ENCODE peak calls at places on chromosomes 12 and 14, in four cellular contexts. One of them, this sample, is unnamed.

GRCh38 chr12:127143020-127143419 is 1124.0 kb upstream of the TMEM132C start:
- DNase-seq in GM13977: no peak
- DNase-seq in hepatic stellate cell: no peak
- DNase-seq in activated CD4-positive, alpha-beta T cell treated with anti-CD3 and anti-CD28 coated beads, Interleukin-2, amount 10 ng/mL, durations not matched to agents 7 days and 5 days: no peak
- DNase-seq in this sample: peak

GRCh38 chr14:24160499-24160849 is 591 bp upstream of the IRF9 start:
- DNase-seq in GM13977: no peak
- DNase-seq in hepatic stellate cell: no peak
- DNase-seq in activated CD4-positive, alpha-beta T cell treated with anti-CD3 and anti-CD28 coated beads, Interleukin-2, amount 10 ng/mL, durations not matched to agents 7 days and 5 days: no peak
- DNase-seq in this sample: no peak

GRCh38 chr14:103735815-103736545 is 20.4 kb downstream of the ZFYVE21 start:
- DNase-seq in activated CD4-positive, alpha-beta T cell treated with anti-CD3 and anti-CD28 coated beads, Interleukin-2, amount 10 ng/mL, durations not matched to agents 7 days and 5 days: no peak
- DNase-seq in GM13977: no peak
- DNase-seq in hepatic stellate cell: no peak
- DNase-seq in this sample: no peak

GRCh38 chr12:62726471-62726980 is 208.4 kb downstream of the PPM1H start:
- DNase-seq in activated CD4-positive, alpha-beta T cell treated with anti-CD3 and anti-CD28 coated beads, Interleukin-2, amount 10 ng/mL, durations not matched to agents 7 days and 5 days: no peak
- DNase-seq in GM13977: no peak
- DNase-seq in hepatic stellate cell: no peak
- DNase-seq in this sample: no peak

GRCh38 chr12:10111451-10111850 is 12.7 kb upstream of the CLEC1A start:
- DNase-seq in GM13977: no peak
- DNase-seq in activated CD4-positive, alpha-beta T cell treated with anti-CD3 and anti-CD28 coated beads, Interleukin-2, amount 10 ng/mL, durations not matched to agents 7 days and 5 days: no peak
- DNase-seq in hepatic stellate cell: no peak
- DNase-seq in this sample: no peak

GRCh38 chr12:109387425-109388166 is 39.9 kb downstream of the MYO1H start:
- DNase-seq in hepatic stellate cell: peak
- DNase-seq in GM13977: no peak
- DNase-seq in activated CD4-positive, alpha-beta T cell treated with anti-CD3 and anti-CD28 coated beads, Interleukin-2, amount 10 ng/mL, durations not matched to agents 7 days and 5 days: peak
- DNase-seq in this sample: peak

GRCh38 chr12:122046145-122046544 is 24.5 kb downstream of the BCL7A start:
- DNase-seq in hepatic stellate cell: no peak
- DNase-seq in activated CD4-positive, alpha-beta T cell treated with anti-CD3 and anti-CD28 coated beads, Interleukin-2, amount 10 ng/mL, durations not matched to agents 7 days and 5 days: no peak
- DNase-seq in GM13977: no peak
- DNase-seq in this sample: no peak

GRCh38 chr12:16076553-16076952 is 165.4 kb downstream of the DERA start:
- DNase-seq in hepatic stellate cell: no peak
- DNase-seq in activated CD4-positive, alpha-beta T cell treated with anti-CD3 and anti-CD28 coated beads, Interleukin-2, amount 10 ng/mL, durations not matched to agents 7 days and 5 days: peak
- DNase-seq in GM13977: peak
- DNase-seq in this sample: peak

GRCh38 chr12:48351022-48351708 is 446 bp upstream of the ZNF641 start:
- DNase-seq in GM13977: no peak
- DNase-seq in activated CD4-positive, alpha-beta T cell treated with anti-CD3 and anti-CD28 coated beads, Interleukin-2, amount 10 ng/mL, durations not matched to agents 7 days and 5 days: no peak
- DNase-seq in hepatic stellate cell: peak
- DNase-seq in this sample: peak

GRCh38 chr12:93115198-93115601 is 186.1 kb upstream of the EEA1 start:
- DNase-seq in activated CD4-positive, alpha-beta T cell treated with anti-CD3 and anti-CD28 coated beads, Interleukin-2, amount 10 ng/mL, durations not matched to agents 7 days and 5 days: no peak
- DNase-seq in hepatic stellate cell: no peak
- DNase-seq in GM13977: no peak
- DNase-seq in this sample: no peak

GRCh38 chr12:26028953-26029740 is 70.7 kb downstream of the RASSF8 start:
- DNase-seq in hepatic stellate cell: no peak
- DNase-seq in GM13977: peak
- DNase-seq in activated CD4-positive, alpha-beta T cell treated with anti-CD3 and anti-CD28 coated beads, Interleukin-2, amount 10 ng/mL, durations not matched to agents 7 days and 5 days: peak
- DNase-seq in this sample: no peak

GRCh38 chr12:89781161-89781560 is 72.5 kb upstream of the ATP2B1 start:
- DNase-seq in GM13977: no peak
- DNase-seq in activated CD4-positive, alpha-beta T cell treated with anti-CD3 and anti-CD28 coated beads, Interleukin-2, amount 10 ng/mL, durations not matched to agents 7 days and 5 days: no peak
- DNase-seq in hepatic stellate cell: no peak
- DNase-seq in this sample: no peak

GRCh38 chr12:113103756-113104450 is 31.7 kb downstream of the RASAL1 start:
- DNase-seq in activated CD4-positive, alpha-beta T cell treated with anti-CD3 and anti-CD28 coated beads, Interleukin-2, amount 10 ng/mL, durations not matched to agents 7 days and 5 days: peak
- DNase-seq in GM13977: peak
- DNase-seq in hepatic stellate cell: no peak
- DNase-seq in this sample: peak

GRCh38 chr12:43776498-43776897 is 17.7 kb downstream of the IRAK4 start:
- DNase-seq in GM13977: no peak
- DNase-seq in activated CD4-positive, alpha-beta T cell treated with anti-CD3 and anti-CD28 coated beads, Interleukin-2, amount 10 ng/mL, durations not matched to agents 7 days and 5 days: peak
- DNase-seq in hepatic stellate cell: peak
- DNase-seq in this sample: no peak